ENCODE peak calls at places on chromosomes 3 and 15, in five cellular contexts. R, U, B, C and E are unnamed samples.

GRCh38 chr3:178802993-178803693 is 266.9 kb downstream of the KCNMB2 start:
- DNase-seq in R (no peak), U (no peak), B (no peak), C (no peak), E (no peak)

GRCh38 chr3:18369561-18370185 is 55.5 kb downstream of the SATB1 start:
- DNase-seq in R (no peak), U (no peak), B (no peak), C (no peak), E (no peak)

GRCh38 chr3:50207359-50208042 is 2.4 kb downstream of the SLC38A3 start:
- DNase-seq in R (no peak), U (no peak), B (no peak), C (no peak), E (no peak)

GRCh38 chr3:94069242-94069813 is 6.5 kb downstream of the NSUN3 start:
- DNase-seq in R (no peak), U (no peak), B (peak; percentile 10), C (no peak), E (peak; percentile 3)

GRCh38 chr15:96270581-96271172 is 59.8 kb upstream of the NR2F2 start:
- DNase-seq in R (no peak), U (no peak), B (no peak), C (no peak), E (peak; percentile 87)

GRCh38 chr3:94928921-94929320 is 866.1 kb downstream of the NSUN3 start:
- DNase-seq in R (peak; percentile 44), U (no peak), B (peak; percentile 8), C (no peak), E (peak; percentile 33)

GRCh38 chr15:47870956-47871625 is 153.8 kb downstream of the SEMA6D start:
- DNase-seq in R (no peak), U (no peak), B (no peak), C (no peak), E (no peak)

GRCh38 chr15:29731865-29732264 is 90.4 kb downstream of the TJP1 start:
- DNase-seq in R (no peak), U (no peak), B (no peak), C (no peak), E (no peak)

GRCh38 chr3:51751287-51751686 is 27.8 kb downstream of the IQCF6 start:
- DNase-seq in R (no peak), U (no peak), B (no peak), C (no peak), E (no peak)

GRCh38 chr3:15241341-15241740 is 35.3 kb downstream of the CAPN7 start:
- DNase-seq in R (peak; percentile 69), U (no peak), B (peak; percentile 28), C (no peak), E (no peak)

GRCh38 chr3:138935864-138936762 is 10.8 kb downstream of the FOXL2 start:
- DNase-seq in R (peak; percentile 89), U (no peak), B (peak; percentile 75), C (peak; percentile 99), E (peak; percentile 27)

GRCh38 chr3:156792945-156793344 is 33.2 kb upstream of the LEKR1 start:
- DNase-seq in R (no peak), U (no peak), B (no peak), C (no peak), E (no peak)

GRCh38 chr3:117818592-117818991 is 1109.0 kb downstream of the TUSC7 start:
- DNase-seq in R (no peak), U (no peak), B (no peak), C (no peak), E (no peak)

GRCh38 chr3:149375824-149376196 is 1.6 kb downstream of the TM4SF1 start:
- DNase-seq in R (no peak), U (no peak), B (no peak), C (no peak), E (no peak)

GRCh38 chr3:20396335-20396734 is 210.3 kb upstream of the SGO1 start:
- DNase-seq in R (peak; percentile 9), U (no peak), B (no peak), C (no peak), E (no peak)

GRCh38 chr3:160376681-160377080 is 22.3 kb downstream of the IFT80 start:
- DNase-seq in R (no peak), U (no peak), B (no peak), C (no peak), E (no peak)

GRCh38 chr3:72738752-72739520 is 109.3 kb downstream of the SHQ1 start:
- DNase-seq in R (peak; percentile 44), U (no peak), B (peak; percentile 86), C (peak; percentile 82), E (no peak)

GRCh38 chr3:193782280-193782654 is 189.3 kb downstream of the OPA1 start:
- DNase-seq in R (peak; percentile 78), U (no peak), B (peak; percentile 18), C (no peak), E (no peak)

GRCh38 chr3:60125686-60126085 is 1075.9 kb upstream of the CFAP20DC start:
- DNase-seq in R (no peak), U (no peak), B (no peak), C (no peak), E (no peak)

GRCh38 chr15:29560896-29561295 is 261.4 kb downstream of the TJP1 start:
- DNase-seq in R (no peak), U (no peak), B (no peak), C (no peak), E (no peak)

GRCh38 chr3:46930945-46931403 is 45.6 kb downstream of the CCDC12 start:
- DNase-seq in R (no peak), U (no peak), B (no peak), C (no peak), E (no peak)

GRCh38 chr3:170274641-170275040 is 52.4 kb downstream of the PRKCI start:
- DNase-seq in R (no peak), U (no peak), B (no peak), C (no peak), E (no peak)
- TF ChIP-seq MAX in R (no peak), U (no peak), B (no peak), C (no peak), E (no peak)

GRCh38 chr3:169153614-169154013 is 509.9 kb downstream of the MECOM start:
- DNase-seq in R (no peak), U (no peak), B (no peak), C (no peak), E (no peak)

GRCh38 chr3:169150343-169150742 is 513.2 kb downstream of the MECOM start:
- DNase-seq in R (no peak), U (no peak), B (no peak), C (no peak), E (no peak)

GRCh38 chr3:169149349-169149890 is 514.1 kb downstream of the MECOM start:
- DNase-seq in R (peak; percentile 89), U (peak; percentile 4), B (peak; percentile 71), C (peak; percentile 87), E (peak; percentile 45)

GRCh38 chr3:169150874-169151273 is 512.6 kb downstream of the MECOM start:
- DNase-seq in R (no peak), U (no peak), B (no peak), C (no peak), E (no peak)

GRCh38 chr3:169152319-169152718 is 511.2 kb downstream of the MECOM start:
- DNase-seq in R (no peak), U (no peak), B (no peak), C (no peak), E (no peak)
- TF ChIP-seq KDM1A in R (no peak), U (no peak), B (no peak), C (no peak), E (no peak)

GRCh38 chr3:40191850-40192448 is 117.6 kb upstream of the EIF1B start:
- DNase-seq in R (peak; percentile 80), U (no peak), B (peak; percentile 40), C (peak; percentile 86), E (peak; percentile 33)
- TF ChIP-seq MAX in R (no peak), U (no peak), B (no peak), C (no peak), E (no peak)

GRCh38 chr3:126349071-126349470 is 8.1 kb downstream of the KLF15 start:
- DNase-seq in R (no peak), U (no peak), B (no peak), C (no peak), E (no peak)

GRCh38 chr3:126348308-126348920 is 8.8 kb downstream of the KLF15 start:
- DNase-seq in R (no peak), U (no peak), B (no peak), C (peak; percentile 52), E (no peak)

GRCh38 chr3:126345641-126346460 is 11.4 kb downstream of the KLF15 start:
- DNase-seq in R (no peak), U (no peak), B (no peak), C (peak; percentile 39), E (no peak)

GRCh38 chr3:126346466-126346865 is 10.7 kb downstream of the KLF15 start:
- DNase-seq in R (no peak), U (no peak), B (no peak), C (peak; percentile 33), E (no peak)

GRCh38 chr3:126347543-126348161 is 9.6 kb downstream of the KLF15 start:
- DNase-seq in R (no peak), U (no peak), B (no peak), C (peak; percentile 29), E (no peak)
- TF ChIP-seq KDM1A in R (no peak), U (no peak), B (no peak), C (no peak), E (no peak)

GRCh38 chr3:24364359-24364758 is 130.3 kb downstream of the THRB start:
- DNase-seq in R (no peak), U (no peak), B (no peak), C (no peak), E (no peak)

GRCh38 chr3:24367681-24368264 is 126.9 kb downstream of the THRB start:
- DNase-seq in R (no peak), U (no peak), B (no peak), C (no peak), E (no peak)

GRCh38 chr3:24367216-24367615 is 127.4 kb downstream of the THRB start:
- DNase-seq in R (no peak), U (no peak), B (no peak), C (no peak), E (no peak)

GRCh38 chr3:24363242-24363641 is 131.4 kb downstream of the THRB start:
- DNase-seq in R (no peak), U (no peak), B (no peak), C (no peak), E (peak; percentile 90)

GRCh38 chr3:24365168-24365567 is 129.5 kb downstream of the THRB start:
- DNase-seq in R (no peak), U (no peak), B (peak; percentile 29), C (no peak), E (peak; percentile 90)
- TF ChIP-seq MAX in R (no peak), U (no peak), B (peak; percentile 72), C (no peak), E (peak; percentile 29)

GRCh38 chr3:12967751-12968209 is 105.4 kb downstream of the IQSEC1 start:
- DNase-seq in R (peak; percentile 92), U (no peak), B (peak; percentile 89), C (peak; percentile 87), E (peak; percentile 88)
- TF ChIP-seq KDM1A in R (no peak), U (no peak), B (no peak), C (no peak), E (no peak)

GRCh38 chr3:3800076-3800448 is 831 bp downstream of the LRRN1 start:
- DNase-seq in R (no peak), U (no peak), B (no peak), C (no peak), E (no peak)
- TF ChIP-seq MAX in R (no peak), U (no peak), B (no peak), C (no peak), E (no peak)